ENCODE peak calls at places on chromosomes 12 and 14, in seven cellular contexts. One of them, this sample, is unnamed.

GRCh38 chr12:111313833-111314259 is 55.0 kb downstream of the PHETA1 start:
- DNase-seq in astrocyte of the spinal cord: peak; percentile 52
- DNase-seq in GM23248: peak; percentile 69
- DNase-seq in fibroblast of mammary gland: peak; percentile 65
- DNase-seq in MG63: peak; percentile 52
- DNase-seq in suprapubic skin: peak; percentile 77
- DNase-seq in WERI-Rb-1: peak; percentile 84
- DNase-seq in this sample: peak; percentile 73

GRCh38 chr14:21070083-21070609 is at the start of gene ARHGEF40:
- DNase-seq in WERI-Rb-1: peak; percentile 61
- DNase-seq in astrocyte of the spinal cord: peak; percentile 47
- DNase-seq in suprapubic skin: no peak
- DNase-seq in MG63: peak; percentile 43
- DNase-seq in GM23248: peak; percentile 79
- DNase-seq in fibroblast of mammary gland: no peak
- DNase-seq in this sample: peak; percentile 40

GRCh38 chr14:39233680-39234326 is at the start of gene MIA2:
- DNase-seq in MG63: no peak
- DNase-seq in suprapubic skin: no peak
- DNase-seq in GM23248: no peak
- DNase-seq in astrocyte of the spinal cord: no peak
- DNase-seq in fibroblast of mammary gland: no peak
- DNase-seq in WERI-Rb-1: no peak
- DNase-seq in this sample: peak; percentile 62

GRCh38 chr14:97354119-97354722 is 557.0 kb downstream of the VRK1 start:
- DNase-seq in WERI-Rb-1: no peak
- DNase-seq in fibroblast of mammary gland: no peak
- DNase-seq in GM23248: no peak
- DNase-seq in astrocyte of the spinal cord: no peak
- DNase-seq in MG63: no peak
- DNase-seq in suprapubic skin: no peak
- DNase-seq in this sample: no peak

GRCh38 chr12:104790296-104791125 is 167.6 kb downstream of the SLC41A2 start:
- DNase-seq in astrocyte of the spinal cord: no peak
- DNase-seq in MG63: peak; percentile 13
- DNase-seq in GM23248: peak; percentile 21
- DNase-seq in WERI-Rb-1: peak; percentile 24
- DNase-seq in suprapubic skin: no peak
- DNase-seq in fibroblast of mammary gland: peak; percentile 10
- DNase-seq in this sample: no peak

GRCh38 chr12:68162374-68162773 is 2.8 kb upstream of the IFNG start:
- DNase-seq in astrocyte of the spinal cord: no peak
- DNase-seq in suprapubic skin: no peak
- DNase-seq in WERI-Rb-1: no peak
- DNase-seq in GM23248: no peak
- DNase-seq in MG63: no peak
- DNase-seq in fibroblast of mammary gland: no peak
- DNase-seq in this sample: no peak

GRCh38 chr12:52209321-52209720 is 17.5 kb upstream of the KRT80 start:
- DNase-seq in astrocyte of the spinal cord: no peak
- DNase-seq in suprapubic skin: peak; percentile 72
- DNase-seq in fibroblast of mammary gland: no peak
- DNase-seq in WERI-Rb-1: no peak
- DNase-seq in MG63: no peak
- DNase-seq in GM23248: no peak
- DNase-seq in this sample: no peak

GRCh38 chr12:62601765-62602444 is 135.3 kb downstream of the MON2 start:
- DNase-seq in astrocyte of the spinal cord: no peak
- DNase-seq in MG63: no peak
- DNase-seq in GM23248: peak; percentile 34
- DNase-seq in suprapubic skin: no peak
- DNase-seq in WERI-Rb-1: no peak
- DNase-seq in fibroblast of mammary gland: no peak
- DNase-seq in this sample: no peak

GRCh38 chr12:56803750-56804149 is 40.6 kb downstream of the HSD17B6 start:
- DNase-seq in suprapubic skin: no peak
- DNase-seq in GM23248: peak; percentile 79
- DNase-seq in WERI-Rb-1: no peak
- DNase-seq in MG63: peak; percentile 97
- DNase-seq in astrocyte of the spinal cord: no peak
- DNase-seq in fibroblast of mammary gland: no peak
- DNase-seq in this sample: peak; percentile 1

GRCh38 chr12:31705651-31706050 is 23.2 kb downstream of the AMN1 start:
- DNase-seq in WERI-Rb-1: no peak
- DNase-seq in fibroblast of mammary gland: no peak
- DNase-seq in GM23248: no peak
- DNase-seq in astrocyte of the spinal cord: no peak
- DNase-seq in MG63: no peak
- DNase-seq in suprapubic skin: no peak
- DNase-seq in this sample: no peak

DNA sequence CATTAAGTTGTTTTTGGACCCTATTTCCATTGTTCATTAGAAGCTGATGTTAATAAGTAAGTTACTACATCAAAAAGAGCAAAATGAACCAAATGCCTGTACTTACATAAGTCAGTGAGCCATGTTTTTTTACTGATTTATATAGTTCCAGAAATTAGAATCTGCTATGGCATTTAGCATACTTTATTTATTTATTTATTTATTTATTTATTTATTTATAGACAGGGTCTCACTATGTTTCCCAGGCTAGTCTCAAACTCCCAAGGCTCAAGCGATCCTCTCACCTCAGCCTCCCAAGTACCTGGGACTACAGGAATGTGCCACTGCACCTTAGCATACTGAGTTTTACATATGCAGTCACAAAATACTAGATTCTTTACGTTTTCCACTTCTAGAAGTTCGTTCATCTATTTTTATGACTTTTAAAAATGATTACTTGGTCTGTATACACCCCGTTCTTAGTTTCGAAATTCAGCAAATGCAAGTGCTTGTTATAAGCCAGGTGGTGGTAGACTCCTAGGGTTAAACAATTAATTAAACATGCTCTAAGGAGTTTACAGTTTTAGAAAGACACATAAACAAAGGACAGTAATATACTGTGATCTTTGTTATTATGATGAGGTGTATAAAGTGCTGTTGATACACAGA is 69.8 kb downstream of the SCFD1 start:
- DNase-seq in MG63: no peak
- DNase-seq in astrocyte of the spinal cord: no peak
- DNase-seq in fibroblast of mammary gland: no peak
- DNase-seq in suprapubic skin: no peak
- DNase-seq in GM23248: no peak
- DNase-seq in WERI-Rb-1: no peak
- DNase-seq in this sample: no peak
- H3K4me3 ChIP-seq in MG63: no peak overlapping the region
- H3K4me3 ChIP-seq in astrocyte of the spinal cord: no peak overlapping the region
- H3K4me3 ChIP-seq in fibroblast of mammary gland: no peak overlapping the region
- H3K4me3 ChIP-seq in suprapubic skin: no peak overlapping the region
- H3K4me3 ChIP-seq in GM23248: no peak overlapping the region
- H3K4me3 ChIP-seq in WERI-Rb-1: no peak overlapping the region
- H3K4me3 ChIP-seq in this sample: no peak overlapping the region

GRCh38 chr12:124917135-124917840 is 2.8 kb upstream of the UBC start:
- DNase-seq in WERI-Rb-1: peak; percentile 99
- DNase-seq in GM23248: peak; percentile 100
- DNase-seq in MG63: peak; percentile 99
- DNase-seq in fibroblast of mammary gland: peak; percentile 100
- DNase-seq in astrocyte of the spinal cord: peak; percentile 100
- DNase-seq in suprapubic skin: peak; percentile 98
- DNase-seq in this sample: peak; percentile 100
- H3K4me3 ChIP-seq in WERI-Rb-1: peak overlapping the region; percentile 37
- H3K4me3 ChIP-seq in GM23248: peak overlapping the region; percentile 99
- H3K4me3 ChIP-seq in MG63: peak overlapping the region; percentile 100
- H3K4me3 ChIP-seq in fibroblast of mammary gland: peak overlapping the region; percentile 39
- H3K4me3 ChIP-seq in astrocyte of the spinal cord: peak overlapping the region; percentile 27
- H3K4me3 ChIP-seq in suprapubic skin: peak overlapping the region; percentile 88
- H3K4me3 ChIP-seq in this sample: peak overlapping the region; percentile 56

GRCh38 chr12:12890815-12891645 is at the start of gene GPRC5A:
- DNase-seq in WERI-Rb-1: peak; percentile 84
- DNase-seq in astrocyte of the spinal cord: peak; percentile 98
- DNase-seq in fibroblast of mammary gland: peak; percentile 97
- DNase-seq in GM23248: peak; percentile 98
- DNase-seq in MG63: peak; percentile 97
- DNase-seq in suprapubic skin: peak; percentile 95
- DNase-seq in this sample: peak; percentile 96
- H3K4me3 ChIP-seq in WERI-Rb-1: peak within 1 kb of the TSS; percentile 80
- H3K4me3 ChIP-seq in astrocyte of the spinal cord: peak within 1 kb of the TSS; percentile 56
- H3K4me3 ChIP-seq in fibroblast of mammary gland: peak within 1 kb of the TSS; percentile 58
- H3K4me3 ChIP-seq in GM23248: peak within 1 kb of the TSS; percentile 75
- H3K4me3 ChIP-seq in MG63: peak within 1 kb of the TSS; percentile 51
- H3K4me3 ChIP-seq in suprapubic skin: peak within 1 kb of the TSS; percentile 56
- H3K4me3 ChIP-seq in this sample: peak within 1 kb of the TSS; percentile 65

DNA sequence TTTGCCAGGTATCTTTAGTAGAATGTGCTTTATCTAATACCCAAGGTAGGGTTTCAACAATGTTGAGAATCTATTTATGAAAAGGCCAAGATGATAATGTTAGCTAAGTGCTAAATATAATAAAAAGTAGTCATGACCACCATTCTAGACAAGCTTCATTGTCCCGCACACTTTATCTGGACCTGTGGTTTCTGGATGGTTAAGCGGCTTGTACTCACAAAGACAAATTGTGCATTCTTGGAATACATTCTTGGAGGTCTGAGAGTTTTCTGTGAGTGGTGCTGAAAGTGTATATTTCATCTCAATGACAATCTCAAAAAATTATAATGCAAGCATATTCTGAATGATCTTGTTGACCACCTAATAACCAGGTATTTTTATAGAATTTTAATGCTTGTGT is 646.9 kb downstream of the DIO2 start:
- DNase-seq in GM23248: no peak
- DNase-seq in WERI-Rb-1: no peak
- DNase-seq in astrocyte of the spinal cord: no peak
- DNase-seq in MG63: no peak
- DNase-seq in suprapubic skin: no peak
- DNase-seq in fibroblast of mammary gland: no peak
- DNase-seq in this sample: peak; percentile 54
- H3K4me3 ChIP-seq in GM23248: no peak overlapping the region
- H3K4me3 ChIP-seq in WERI-Rb-1: no peak overlapping the region
- H3K4me3 ChIP-seq in astrocyte of the spinal cord: no peak overlapping the region
- H3K4me3 ChIP-seq in MG63: no peak overlapping the region
- H3K4me3 ChIP-seq in suprapubic skin: no peak overlapping the region
- H3K4me3 ChIP-seq in fibroblast of mammary gland: no peak overlapping the region
- H3K4me3 ChIP-seq in this sample: no peak overlapping the region

DNA sequence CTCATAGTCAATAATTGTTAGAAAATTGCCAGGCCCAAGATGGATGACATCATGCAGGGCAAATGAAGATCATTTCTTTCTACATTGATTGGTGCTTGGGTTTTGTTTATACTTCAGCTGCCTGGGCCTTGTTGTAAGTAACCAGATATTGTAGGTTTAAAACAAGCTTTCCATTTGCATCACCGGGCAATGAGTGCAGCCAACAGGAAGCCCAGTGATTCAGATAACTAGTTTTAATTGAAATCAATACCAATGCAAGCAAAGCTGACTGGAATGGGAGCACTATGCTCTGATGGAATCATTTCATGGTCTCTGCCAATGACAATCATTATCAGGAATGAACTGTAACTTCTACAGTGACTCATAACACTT is 279.3 kb downstream of the DUSP6 start:
- DNase-seq in WERI-Rb-1: no peak
- DNase-seq in MG63: peak; percentile 79
- DNase-seq in fibroblast of mammary gland: peak; percentile 91
- DNase-seq in astrocyte of the spinal cord: peak; percentile 74
- DNase-seq in GM23248: peak; percentile 74
- DNase-seq in suprapubic skin: no peak
- DNase-seq in this sample: peak; percentile 75
- H3K4me3 ChIP-seq in WERI-Rb-1: no peak overlapping the region
- H3K4me3 ChIP-seq in MG63: no peak overlapping the region
- H3K4me3 ChIP-seq in fibroblast of mammary gland: no peak overlapping the region
- H3K4me3 ChIP-seq in astrocyte of the spinal cord: no peak overlapping the region
- H3K4me3 ChIP-seq in GM23248: no peak overlapping the region
- H3K4me3 ChIP-seq in suprapubic skin: no peak overlapping the region
- H3K4me3 ChIP-seq in this sample: no peak overlapping the region

GRCh38 chr14:100221419-100222218 is 17.3 kb upstream of the YY1 start:
- DNase-seq in MG63: peak; percentile 30
- DNase-seq in WERI-Rb-1: peak; percentile 74
- DNase-seq in fibroblast of mammary gland: peak; percentile 55
- DNase-seq in astrocyte of the spinal cord: peak; percentile 72
- DNase-seq in GM23248: peak; percentile 82
- DNase-seq in suprapubic skin: no peak
- DNase-seq in this sample: peak; percentile 58
- H3K4me3 ChIP-seq in MG63: peak overlapping the region; percentile 37
- H3K4me3 ChIP-seq in WERI-Rb-1: peak overlapping the region; percentile 57
- H3K4me3 ChIP-seq in fibroblast of mammary gland: peak overlapping the region; percentile 50
- H3K4me3 ChIP-seq in astrocyte of the spinal cord: peak overlapping the region; percentile 53
- H3K4me3 ChIP-seq in GM23248: peak overlapping the region; percentile 84
- H3K4me3 ChIP-seq in suprapubic skin: peak overlapping the region; percentile 53
- H3K4me3 ChIP-seq in this sample: peak overlapping the region; percentile 60

DNA sequence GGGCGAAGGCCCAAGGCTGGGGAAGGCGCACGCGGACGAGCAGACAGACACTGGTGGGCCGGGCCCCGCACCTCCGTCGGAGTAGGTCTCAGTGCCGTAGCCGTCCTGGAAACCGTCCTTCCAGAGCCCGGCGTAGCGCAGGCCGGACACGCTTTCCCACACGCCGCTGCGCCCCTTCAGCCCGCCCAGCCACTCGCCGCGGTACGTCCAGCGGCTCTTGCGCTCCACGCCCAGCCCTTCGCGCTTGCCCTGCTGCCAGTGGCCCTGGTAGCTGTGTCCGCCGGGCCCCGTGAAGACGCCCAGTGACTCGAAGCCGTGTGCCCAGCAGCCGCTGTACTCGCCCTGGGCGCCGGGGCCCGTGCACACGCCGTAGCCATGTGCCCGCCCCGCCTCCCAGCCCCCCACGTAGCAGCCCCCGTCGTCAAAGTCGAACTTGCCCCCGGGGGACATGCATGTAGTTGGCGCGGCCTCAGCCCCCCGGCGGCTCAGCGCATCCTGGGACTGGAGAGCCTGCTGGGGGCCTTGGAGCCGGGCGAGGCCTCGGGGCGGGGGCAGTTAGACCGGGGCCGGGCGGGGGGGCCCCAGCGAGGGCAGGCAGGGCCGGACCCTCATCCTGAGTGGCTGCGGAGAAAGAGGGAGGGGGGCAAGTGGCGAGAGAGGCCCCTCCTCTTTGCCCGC is 1.4 kb downstream of the JPH4 start:
- DNase-seq in suprapubic skin: peak; percentile 64
- DNase-seq in WERI-Rb-1: no peak
- DNase-seq in GM23248: peak; percentile 42
- DNase-seq in fibroblast of mammary gland: no peak
- DNase-seq in MG63: no peak
- DNase-seq in astrocyte of the spinal cord: no peak
- DNase-seq in this sample: no peak
- H3K4me3 ChIP-seq in suprapubic skin: peak overlapping the region; percentile 40
- H3K4me3 ChIP-seq in WERI-Rb-1: peak overlapping the region; percentile 63
- H3K4me3 ChIP-seq in GM23248: no peak overlapping the region
- H3K4me3 ChIP-seq in fibroblast of mammary gland: no peak overlapping the region
- H3K4me3 ChIP-seq in MG63: no peak overlapping the region
- H3K4me3 ChIP-seq in astrocyte of the spinal cord: no peak overlapping the region
- H3K4me3 ChIP-seq in this sample: no peak overlapping the region

This sample was measured in fibroblast of the aortic adventitia.